ENCODE peak calls at places on chromosomes 2 and 18, in four cellular contexts. One of them, this sample, is unnamed.

GRCh38 chr2:154568413-154568812 is 130.1 kb upstream of the KCNJ3 start:
- DNase-seq in K562: no peak
- DNase-seq in HuH-7: no peak
- DNase-seq in SK-MEL-5: no peak
- DNase-seq in this sample: no peak

GRCh38 chr2:159290289-159290907 is 3.9 kb upstream of the WDSUB1 start:
- DNase-seq in HuH-7: peak; percentile 6
- DNase-seq in K562: no peak
- DNase-seq in SK-MEL-5: peak; percentile 48
- DNase-seq in this sample: peak; percentile 91

GRCh38 chr18:21911551-21911950 is 171.0 kb downstream of the MIB1 start:
- DNase-seq in K562: no peak
- DNase-seq in HuH-7: no peak
- DNase-seq in SK-MEL-5: no peak
- DNase-seq in this sample: no peak

GRCh38 chr2:3338360-3338759 is 39.3 kb downstream of the EIPR1 start:
- DNase-seq in K562: no peak
- DNase-seq in HuH-7: no peak
- DNase-seq in SK-MEL-5: no peak
- DNase-seq in this sample: no peak

GRCh38 chr2:57396364-57397098 is 650.1 kb upstream of the VRK2 start:
- DNase-seq in K562: no peak
- DNase-seq in SK-MEL-5: no peak
- DNase-seq in HuH-7: no peak
- DNase-seq in this sample: no peak

GRCh38 chr2:49490710-49491109 is 336.4 kb upstream of the FSHR start:
- DNase-seq in K562: peak; percentile 7
- DNase-seq in SK-MEL-5: peak; percentile 83
- DNase-seq in HuH-7: peak; percentile 3
- DNase-seq in this sample: no peak

GRCh38 chr2:224242543-224242942 is 159.4 kb downstream of the FAM124B start:
- DNase-seq in SK-MEL-5: no peak
- DNase-seq in K562: no peak
- DNase-seq in HuH-7: no peak
- DNase-seq in this sample: no peak

GRCh38 chr2:216635171-216635570 is 2.0 kb downstream of the IGFBP2 start:
- DNase-seq in SK-MEL-5: no peak
- DNase-seq in K562: no peak
- DNase-seq in HuH-7: no peak
- DNase-seq in this sample: peak; percentile 52

GRCh38 chr18:13370995-13371625 is 152.6 kb downstream of the LDLRAD4 start:
- DNase-seq in HuH-7: no peak
- DNase-seq in SK-MEL-5: no peak
- DNase-seq in K562: no peak
- DNase-seq in this sample: no peak

GRCh38 chr2:217990389-217990788 is 12.4 kb downstream of the TNS1 start:
- DNase-seq in HuH-7: no peak
- DNase-seq in K562: no peak
- DNase-seq in SK-MEL-5: no peak
- DNase-seq in this sample: no peak

GRCh38 chr2:17583166-17583565 is 42.7 kb downstream of the VSNL1 start:
- DNase-seq in K562: no peak
- DNase-seq in SK-MEL-5: no peak
- DNase-seq in HuH-7: no peak
- DNase-seq in this sample: peak; percentile 23

GRCh38 chr2:150619607-150620330 is 132.3 kb upstream of the RND3 start:
- DNase-seq in K562: no peak
- DNase-seq in HuH-7: no peak
- DNase-seq in SK-MEL-5: peak; percentile 22
- DNase-seq in this sample: peak; percentile 73

GRCh38 chr18:57925706-57926105 is 118.3 kb upstream of the NEDD4L start:
- DNase-seq in HuH-7: no peak
- DNase-seq in SK-MEL-5: no peak
- DNase-seq in K562: no peak
- DNase-seq in this sample: peak; percentile 36

GRCh38 chr2:149924549-149925213 is 337.1 kb upstream of the MMADHC start:
- DNase-seq in HuH-7: no peak
- DNase-seq in SK-MEL-5: no peak
- DNase-seq in K562: no peak
- DNase-seq in this sample: no peak

GRCh38 chr2:170005702-170006101 is 172.2 kb upstream of the MYO3B start:
- DNase-seq in K562: peak; percentile 66
- DNase-seq in HuH-7: peak; percentile 42
- DNase-seq in SK-MEL-5: peak; percentile 47
- DNase-seq in this sample: no peak

GRCh38 chr2:215711484-215712034 is 275.7 kb upstream of the FN1 start:
- DNase-seq in HuH-7: no peak
- DNase-seq in K562: no peak
- DNase-seq in SK-MEL-5: no peak
- DNase-seq in this sample: peak; percentile 68

GRCh38 chr2:11873766-11874165 is 127.3 kb downstream of the LPIN1 start:
- DNase-seq in K562: no peak
- DNase-seq in SK-MEL-5: no peak
- DNase-seq in HuH-7: no peak
- DNase-seq in this sample: no peak